ENCODE peak calls at places on chromosomes 6 and 20, in four cellular contexts. N is GM12878, I is GM12891, Y is HL-60. J is an unnamed sample.

GRCh38 chr20:3494218-3494617 is 23.4 kb downstream of the ATRN start:
- DNase-seq in N (no peak), I (no peak), Y (no peak), J (no peak)

GRCh38 chr6:23111984-23112383 is 542.6 kb downstream of the HDGFL1 start:
- DNase-seq in N (no peak), I (no peak), Y (no peak), J (no peak)

GRCh38 chr20:32599783-32600340 is 14.7 kb upstream of the NOL4L start:
- DNase-seq in N (no peak), I (no peak), Y (no peak), J (no peak)

GRCh38 chr20:52312131-52312729 is 120.7 kb upstream of the ZFP64 start:
- DNase-seq in N (peak), I (peak), Y (peak), J (peak)

GRCh38 chr6:138374815-138375214 is 2.9 kb upstream of the SMIM28 start:
- DNase-seq in N (no peak), I (no peak), Y (no peak), J (no peak)

GRCh38 chr6:149961728-149962425 is 1.9 kb upstream of the ULBP1 start:
- DNase-seq in N (no peak), I (no peak), Y (no peak), J (peak)

GRCh38 chr6:53066059-53066406 is 829 bp downstream of the FBXO9 start:
- DNase-seq in N (no peak), I (no peak), Y (peak), J (peak)

GRCh38 chr6:158257781-158258180 is 54.5 kb upstream of the TULP4 start:
- DNase-seq in N (no peak), I (no peak), Y (no peak), J (no peak)

GRCh38 chr20:50380697-50381040 is 129.5 kb upstream of the PTPN1 start:
- DNase-seq in N (no peak), I (no peak), Y (no peak), J (no peak)

GRCh38 chr6:14542670-14543366 is 425.2 kb downstream of the CD83 start:
- DNase-seq in N (peak), I (no peak), Y (no peak), J (no peak)

DNA sequence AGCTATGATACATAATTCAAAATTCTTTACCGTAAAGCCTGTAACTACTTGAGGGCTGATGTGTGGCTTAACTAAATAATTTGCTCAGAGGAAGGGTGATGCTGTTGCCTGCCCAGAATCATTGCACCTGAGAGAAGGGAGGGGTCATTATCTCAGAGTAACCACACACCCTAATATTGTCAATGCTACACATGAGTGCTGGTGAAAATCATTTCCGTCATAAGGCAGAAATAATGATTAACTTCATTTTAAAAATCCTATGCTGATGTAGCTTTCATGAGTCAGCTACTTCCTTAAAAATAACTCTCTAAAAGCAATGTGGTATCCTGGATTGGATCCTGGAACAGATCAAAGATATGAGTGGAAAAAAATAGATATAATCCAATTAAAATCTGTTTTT is 146.4 kb upstream of the FAM83B start:
- DNase-seq in N (no peak), I (no peak), Y (no peak), J (no peak)
- TF ChIP-seq SPI1 in N (no peak), I (no peak), Y (no peak), J (no peak)

GRCh38 chr6:119347466-119348307 is 1.9 kb downstream of the MAN1A1 start:
- DNase-seq in N (no peak), I (no peak), Y (peak), J (peak)
- TF ChIP-seq SPI1 in N (no peak), I (no peak), Y (no peak), J (no peak)

DNA sequence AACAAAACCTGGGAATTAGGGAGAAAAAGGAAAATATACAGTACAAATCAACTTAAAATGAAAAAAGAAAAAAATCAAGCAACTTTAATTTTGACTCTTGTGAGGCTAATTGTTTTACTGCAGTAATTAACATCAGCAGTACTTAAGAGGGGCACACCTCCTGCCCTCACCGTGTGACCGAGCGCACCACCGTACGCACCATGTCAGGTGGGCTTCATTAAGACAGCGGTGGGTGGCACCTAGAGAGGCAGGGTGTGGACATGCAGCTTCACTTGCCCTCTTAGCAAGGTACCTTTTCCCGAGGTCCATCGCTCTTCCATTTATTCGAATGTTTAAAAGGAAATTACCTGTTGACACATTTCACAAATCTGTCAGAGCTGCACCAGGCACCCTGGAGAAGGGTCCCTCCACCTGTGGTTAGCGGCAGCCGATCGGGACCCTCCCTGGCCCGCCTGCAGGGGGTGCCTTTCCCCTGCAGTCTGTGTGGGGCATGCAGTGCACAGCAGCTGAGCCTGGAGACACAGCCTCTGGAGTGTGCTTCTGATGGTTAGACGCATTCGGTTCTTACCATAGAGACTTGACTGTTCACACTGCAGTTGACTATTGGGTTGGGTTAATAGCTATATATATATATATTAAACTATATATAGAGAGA is 184.1 kb downstream of the TMEM242 start:
- DNase-seq in N (no peak), I (no peak), Y (no peak), J (peak)
- TF ChIP-seq SPI1 in N (no peak), I (no peak), Y (no peak), J (no peak)

GRCh38 chr6:161370882-161371281 is 97.0 kb upstream of the AGPAT4 start:
- DNase-seq in N (peak), I (peak), Y (peak), J (peak)

GRCh38 chr6:161376367-161376766 is 102.5 kb upstream of the AGPAT4 start:
- DNase-seq in N (no peak), I (no peak), Y (no peak), J (no peak)

GRCh38 chr6:161372422-161372793 is 98.5 kb upstream of the AGPAT4 start:
- DNase-seq in N (no peak), I (no peak), Y (no peak), J (no peak)

GRCh38 chr6:161374971-161375873 is 101.4 kb upstream of the AGPAT4 start:
- DNase-seq in N (no peak), I (no peak), Y (no peak), J (peak)

DNA sequence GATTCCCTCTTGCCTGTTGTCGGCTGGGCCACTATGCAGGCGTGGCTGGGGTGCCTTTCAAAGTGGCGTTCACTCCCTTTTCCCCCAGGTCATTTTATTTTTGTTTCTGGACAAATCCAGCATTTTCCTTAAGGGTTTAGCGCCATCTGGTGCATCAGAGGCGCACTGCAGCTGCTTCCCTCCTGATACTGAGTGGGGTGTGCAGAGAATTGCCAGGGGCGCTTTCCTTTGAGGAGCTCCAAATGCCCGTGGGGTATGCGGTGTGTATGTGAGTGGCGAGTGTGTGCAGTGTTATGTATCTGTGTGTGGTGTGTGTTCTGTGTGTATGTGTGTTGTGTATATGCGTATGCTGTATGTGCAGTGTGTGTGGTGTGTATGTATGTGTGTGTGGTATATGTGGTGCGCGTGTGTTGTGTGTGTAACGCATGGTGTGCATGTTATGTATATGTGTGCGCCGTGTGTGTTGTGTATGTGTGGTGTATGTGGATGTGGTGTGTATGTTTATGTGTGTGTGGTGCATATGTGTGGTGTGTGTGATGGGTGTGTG is 100.1 kb upstream of the AGPAT4 start:
- DNase-seq in N (no peak), I (peak), Y (peak), J (peak)
- TF ChIP-seq SPI1 in N (no peak), I (no peak), Y (no peak), J (no peak)

GRCh38 chr6:111793711-111794111 is 79.5 kb downstream of the FYN start:
- DNase-seq in N (no peak), I (no peak), Y (no peak), J (peak)
- TF ChIP-seq SPI1 in N (peak), I (peak), Y (no peak), J (no peak)

DNA sequence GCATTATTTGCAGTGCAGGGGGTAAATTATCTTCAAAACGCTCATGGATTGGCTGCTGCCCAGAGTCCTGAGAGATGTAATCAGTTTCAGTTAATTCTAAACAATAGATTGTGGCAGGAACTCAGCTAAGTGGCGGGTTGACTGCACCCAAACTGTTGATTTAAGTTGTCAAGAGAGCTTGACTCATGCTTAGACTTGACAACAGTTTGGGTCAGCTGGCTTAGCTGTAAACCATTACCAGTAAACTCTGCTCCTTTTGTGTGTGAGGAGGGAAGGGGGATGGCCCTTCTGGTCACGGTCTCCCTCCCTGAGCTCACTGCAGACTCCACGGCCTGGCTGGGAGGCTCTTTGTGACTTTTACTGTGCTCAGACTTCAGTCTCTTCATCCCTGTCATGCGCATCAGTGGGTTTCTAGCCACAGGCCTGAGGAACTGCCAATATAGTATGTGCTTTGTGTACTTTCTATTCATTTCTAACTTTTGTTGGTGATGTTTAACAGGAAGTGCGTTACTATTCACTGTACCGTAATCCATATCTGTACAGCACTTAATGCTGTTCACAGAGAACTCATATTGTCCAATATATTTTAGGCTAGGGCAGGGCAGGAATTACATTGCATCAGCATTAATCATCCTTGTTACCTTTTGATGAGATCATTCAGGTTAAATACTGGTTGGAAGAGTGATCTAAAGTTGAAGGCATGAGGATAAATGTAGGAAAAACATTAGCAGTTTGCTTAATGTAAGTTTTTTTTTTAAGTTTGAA is 488.3 kb downstream of the CDKAL1 start:
- DNase-seq in N (peak), I (no peak), Y (no peak), J (no peak)
- TF ChIP-seq SPI1 in N (peak), I (peak), Y (no peak), J (no peak)

GRCh38 chr6:65708162-65708561 is 1.1 kb upstream of the EYS start:
- DNase-seq in N (no peak), I (no peak), Y (no peak), J (no peak)
- TF ChIP-seq SPI1 in N (no peak), I (no peak), Y (no peak), J (no peak)

DNA sequence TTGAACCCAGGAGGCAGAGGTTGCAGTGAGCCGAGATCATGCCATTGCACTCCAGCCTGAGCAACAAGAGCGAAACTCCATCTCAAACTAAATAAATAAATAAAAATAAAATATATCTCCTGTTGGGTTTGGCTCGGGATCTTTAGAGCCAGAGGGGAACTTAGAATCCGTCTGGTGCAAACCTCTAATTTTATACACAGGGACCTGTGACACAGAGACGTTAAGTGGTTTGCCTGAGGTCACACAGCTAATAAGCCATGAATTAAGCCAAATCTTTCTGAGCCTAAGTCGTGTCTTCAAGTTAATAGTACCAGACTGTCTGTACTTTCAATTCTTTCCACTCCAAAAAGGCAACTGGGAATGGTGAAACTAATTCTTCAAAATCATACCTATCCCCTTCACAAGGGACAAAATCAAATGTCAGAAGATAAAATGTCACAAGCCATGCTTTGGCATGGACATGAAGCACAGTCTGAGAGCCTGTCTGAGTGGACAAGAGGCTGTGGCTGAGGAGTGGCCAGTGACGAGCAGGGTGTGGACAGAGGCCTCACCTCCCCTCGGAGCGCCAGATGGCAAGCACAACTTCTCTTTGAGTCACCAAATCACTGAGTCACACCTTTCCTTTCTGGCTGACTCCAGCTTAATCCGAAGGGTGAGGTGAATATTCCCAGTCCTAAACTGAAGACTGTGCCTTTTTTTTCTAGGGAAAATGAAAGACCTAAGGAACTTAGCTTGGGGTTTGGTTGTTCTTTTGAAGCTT is 177.4 kb downstream of the TFAP2A start:
- DNase-seq in N (no peak), I (no peak), Y (no peak), J (peak)
- TF ChIP-seq SPI1 in N (no peak), I (no peak), Y (no peak), J (no peak)

DNA sequence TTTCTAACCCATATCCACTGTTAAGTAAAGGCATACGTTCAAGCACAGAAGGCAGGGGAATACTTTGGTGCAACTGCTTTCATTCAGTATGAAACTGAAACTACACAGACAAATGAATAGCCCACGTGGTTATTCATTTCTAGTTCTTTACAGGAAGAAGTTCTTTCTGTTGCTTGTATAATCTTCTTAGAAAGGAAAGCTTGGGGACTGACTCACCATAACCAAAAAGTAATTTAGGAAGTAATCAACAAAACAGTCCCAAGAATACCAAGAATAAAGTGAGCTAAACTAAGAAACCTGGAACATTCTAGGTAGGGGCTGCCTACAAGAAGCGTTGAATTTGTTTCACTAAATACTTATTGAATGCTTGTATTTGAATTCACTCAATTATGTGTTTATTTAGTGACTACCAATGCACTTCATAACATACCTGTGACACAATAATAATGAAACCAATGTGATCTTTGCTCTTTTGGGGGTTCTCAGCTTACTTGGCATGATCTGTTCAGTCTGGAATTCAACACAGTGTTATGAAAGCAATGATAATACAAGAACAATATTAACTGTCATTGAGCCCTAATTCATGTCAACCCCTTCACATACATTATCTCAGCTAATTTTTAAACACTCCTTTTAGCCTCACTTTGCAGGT is 25.1 kb upstream of the KIAA0408 start:
- DNase-seq in N (peak), I (peak), Y (no peak), J (no peak)
- TF ChIP-seq SPI1 in N (no peak), I (no peak), Y (no peak), J (no peak)

DNA sequence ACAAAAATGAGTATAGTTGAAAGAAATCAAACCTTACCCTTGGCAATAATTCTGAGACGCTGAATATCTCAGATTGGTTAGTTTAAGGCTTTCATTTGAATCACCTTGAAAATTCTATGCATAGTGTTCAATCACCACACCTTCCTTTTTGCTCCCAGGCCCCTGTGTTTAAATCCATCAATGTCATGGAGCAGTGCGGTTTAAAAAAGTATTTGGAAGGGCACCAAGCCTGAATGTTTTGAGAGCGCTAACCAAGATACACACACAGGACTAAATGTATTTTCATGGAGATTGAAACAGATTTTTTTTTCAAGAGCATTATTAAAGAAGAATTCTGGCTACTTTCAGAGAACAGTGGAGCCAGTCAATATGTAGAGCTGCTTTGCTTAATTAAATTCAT is 195.7 kb downstream of the CENPW start:
- DNase-seq in N (no peak), I (no peak), Y (no peak), J (no peak)
- TF ChIP-seq SPI1 in N (no peak), I (no peak), Y (no peak), J (no peak)

J was measured in K562.